ENCODE peak calls at places on chromosome 4, in five cellular contexts. E is K562, B is GM12878, D is HepG2, S is SK-N-SH. N is an unnamed sample.

GRCh38 chr4:55545133-55545532 is 1.6 kb downstream of the CLOCK start:
- DNase-seq in E (no peak), B (no peak), D (peak; percentile 7), S (no peak), N (peak; percentile 28)

GRCh38 chr4:72568959-72569718 is at the start of gene ADAMTS3:
- DNase-seq in E (peak; percentile 80), B (no peak), D (no peak), S (peak; percentile 89), N (peak; percentile 33)

GRCh38 chr4:176271749-176272148 is 2.7 kb upstream of the ASB5 start:
- DNase-seq in E (no peak), B (no peak), D (no peak), S (no peak), N (peak; percentile 70)

GRCh38 chr4:94621491-94622080 is 136.2 kb upstream of the BMPR1B start:
- DNase-seq in E (peak; percentile 44), B (no peak), D (peak; percentile 28), S (peak; percentile 37), N (peak; percentile 61)

GRCh38 chr4:61527886-61528285 is 327.8 kb downstream of the ADGRL3 start:
- DNase-seq in E (no peak), B (no peak), D (no peak), S (no peak), N (no peak)

GRCh38 chr4:54543088-54543795 is 114.5 kb upstream of the KIT start:
- DNase-seq in E (no peak), B (no peak), D (no peak), S (no peak), N (peak; percentile 94)

GRCh38 chr4:97828646-97829045 is 314.6 kb downstream of the STPG2 start:
- DNase-seq in E (no peak), B (no peak), D (no peak), S (no peak), N (no peak)

GRCh38 chr4:156596026-156596425 is 375.6 kb downstream of the PDGFC start:
- DNase-seq in E (no peak), B (no peak), D (no peak), S (no peak), N (peak; percentile 45)

GRCh38 chr4:9999956-10000551 is 21.2 kb downstream of the SLC2A9 start:
- DNase-seq in E (no peak), B (no peak), D (no peak), S (no peak), N (peak; percentile 17)

GRCh38 chr4:77358315-77358928 is 201.4 kb downstream of the CCNG2 start:
- DNase-seq in E (peak; percentile 58), B (no peak), D (peak; percentile 19), S (peak; percentile 42), N (peak; percentile 40)

GRCh38 chr4:27692098-27692679 is 831.5 kb downstream of the STIM2 start:
- DNase-seq in E (no peak), B (no peak), D (peak; percentile 28), S (peak; percentile 15), N (peak; percentile 29)

GRCh38 chr4:24262616-24263015 is 321.7 kb downstream of the DHX15 start:
- DNase-seq in E (no peak), B (no peak), D (no peak), S (no peak), N (no peak)

GRCh38 chr4:19301527-19301926 is 950.2 kb upstream of the SLIT2 start:
- DNase-seq in E (no peak), B (no peak), D (no peak), S (no peak), N (no peak)

GRCh38 chr4:55161739-55162138 is 36.3 kb upstream of the KDR start:
- DNase-seq in E (no peak), B (no peak), D (no peak), S (no peak), N (no peak)

GRCh38 chr4:174218127-174218790 is 65.2 kb downstream of the FBXO8 start:
- DNase-seq in E (no peak), B (no peak), D (no peak), S (peak; percentile 50), N (no peak)

GRCh38 chr4:122007016-122007415 is 55.2 kb upstream of the TRPC3 start:
- DNase-seq in E (no peak), B (no peak), D (no peak), S (no peak), N (peak; percentile 63)

GRCh38 chr4:74660866-74661265 is 133.5 kb downstream of the BTC start:
- DNase-seq in E (no peak), B (no peak), D (no peak), S (no peak), N (no peak)

GRCh38 chr4:170247585-170247984 is 157.8 kb upstream of the AADAT start:
- DNase-seq in E (no peak), B (no peak), D (no peak), S (no peak), N (no peak)

DNA sequence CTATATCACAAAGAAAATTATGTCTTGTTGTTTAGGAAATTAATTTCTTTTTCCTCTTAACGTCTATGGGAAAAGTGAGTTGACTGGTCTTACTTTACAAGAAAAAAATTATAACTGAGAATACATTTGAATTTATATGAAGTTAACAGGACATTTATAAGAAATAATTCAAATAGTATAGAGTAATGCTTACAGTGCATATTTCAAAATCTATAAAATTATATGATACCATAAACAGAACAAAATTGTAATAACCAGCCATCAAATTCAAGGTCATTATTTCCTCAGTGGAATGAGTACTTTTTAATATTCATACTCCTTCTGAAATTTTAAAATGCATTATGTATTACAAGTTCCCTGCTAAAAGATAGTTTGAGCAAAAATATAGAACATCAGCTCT is 884.5 kb downstream of the TECRL start:
- DNase-seq in E (no peak), B (no peak), D (no peak), S (no peak), N (no peak)
- TF ChIP-seq MXI1 in E (no peak), B (no peak), D (no peak), S (no peak), N (no peak)

DNA sequence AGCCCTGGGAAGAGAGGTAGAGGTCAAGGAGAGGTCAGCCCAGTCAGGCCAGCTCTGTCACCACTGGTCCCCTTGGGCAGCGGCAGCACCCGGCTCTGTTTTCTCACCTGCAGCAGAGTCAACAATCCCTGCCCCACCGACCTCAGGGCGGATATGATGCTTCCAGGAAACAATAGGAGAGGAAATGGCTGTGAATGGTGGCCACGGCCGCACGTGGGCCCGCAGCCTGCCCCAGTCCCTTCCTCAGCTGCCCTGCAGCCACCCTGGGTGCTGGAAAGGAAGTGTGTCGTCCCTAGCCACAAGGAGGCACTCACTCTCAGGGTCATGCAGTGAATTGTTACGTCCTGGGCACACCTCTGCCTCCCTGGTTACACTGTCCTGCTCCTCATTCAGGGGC is 92.5 kb upstream of the ENPP6 start:
- DNase-seq in E (no peak), B (no peak), D (no peak), S (no peak), N (no peak)
- TF ChIP-seq MXI1 in E (no peak), B (no peak), D (no peak), S (no peak), N (no peak)

DNA sequence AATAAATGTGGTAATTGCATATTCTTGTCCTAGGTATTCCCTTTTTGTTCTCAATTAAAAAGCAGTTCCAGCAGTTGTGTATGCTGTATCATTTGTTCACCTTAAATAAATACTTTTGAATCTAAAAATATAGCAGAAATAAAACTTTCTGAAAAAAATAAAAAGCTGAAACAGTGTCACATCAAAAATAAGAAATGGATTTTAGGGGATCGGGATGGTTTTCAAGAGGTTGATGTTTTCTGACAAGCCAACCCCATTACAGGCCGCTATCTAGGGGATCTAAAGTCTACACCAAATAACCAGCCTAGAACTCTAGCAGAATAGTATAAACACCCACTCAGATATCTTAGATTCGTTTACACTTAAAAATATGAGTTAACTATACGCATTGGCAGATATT is 95.4 kb upstream of the MAML3 start:
- DNase-seq in E (peak; percentile 14), B (no peak), D (no peak), S (no peak), N (peak; percentile 57)
- TF ChIP-seq MXI1 in E (no peak), B (no peak), D (no peak), S (no peak), N (no peak)

DNA sequence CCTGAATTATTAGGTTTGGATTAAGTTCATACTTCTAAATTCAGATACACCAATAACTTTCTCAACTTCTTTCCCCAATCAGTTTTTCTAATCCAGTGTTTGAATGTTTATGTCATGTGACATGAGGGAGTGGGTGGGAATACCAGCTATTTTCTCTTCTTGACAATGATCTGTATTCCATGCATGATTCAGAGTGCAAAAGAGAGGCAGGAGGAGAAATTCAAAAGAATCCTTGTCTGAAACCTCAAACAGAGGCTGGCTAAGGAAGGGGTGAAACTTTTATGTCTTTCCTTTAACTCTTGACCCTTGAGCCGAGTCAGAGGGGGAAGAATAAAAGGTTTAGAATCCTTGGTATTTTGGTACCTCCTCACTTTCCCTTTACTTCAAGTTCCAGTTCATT is 544.7 kb downstream of the SPRY1 start:
- DNase-seq in E (no peak), B (no peak), D (no peak), S (no peak), N (peak; percentile 61)
- TF ChIP-seq MXI1 in E (no peak), B (no peak), D (no peak), S (no peak), N (no peak)

DNA sequence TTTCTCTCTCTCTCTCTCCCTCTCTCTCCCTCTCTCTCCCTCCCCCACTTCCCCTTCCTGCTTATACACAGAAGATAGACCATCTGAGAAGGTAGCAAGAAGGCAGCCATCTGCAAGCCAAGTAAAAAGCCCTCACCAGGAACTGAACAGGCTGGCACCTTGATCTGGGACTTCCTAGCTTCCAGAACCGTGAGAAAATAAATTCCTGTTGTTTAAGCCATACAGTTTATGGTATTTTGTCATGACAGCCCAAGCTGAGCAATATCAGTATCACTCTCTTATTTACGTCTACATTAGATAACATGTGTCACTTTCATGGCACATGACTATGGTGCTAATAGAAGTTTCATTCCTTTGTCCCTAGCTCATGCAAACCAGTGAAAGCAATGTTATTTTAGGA is 581.1 kb downstream of the INPP4B start:
- DNase-seq in E (no peak), B (no peak), D (no peak), S (no peak), N (peak; percentile 94)
- TF ChIP-seq MXI1 in E (no peak), B (no peak), D (no peak), S (no peak), N (no peak)

GRCh38 chr4:101419324-101420135 is 72.2 kb upstream of the PPP3CA start:
- DNase-seq in E (no peak), B (peak; percentile 57), D (no peak), S (no peak), N (peak; percentile 41)
- TF ChIP-seq MXI1 in E (no peak), B (no peak), D (no peak), S (no peak), N (no peak)